ENCODE peak calls at places on chromosomes 12 and 14, in four cellular contexts. P, N, F and L are unnamed samples.

GRCh38 chr12:45273717-45274271 is 57.9 kb downstream of the ANO6 start:
- DNase-seq in P (no peak), N (peak; percentile 99), F (peak; percentile 97), L (peak; percentile 96)

GRCh38 chr14:78152246-78153068 is 17.7 kb upstream of the NRXN3 start:
- DNase-seq in P (peak; percentile 88), N (no peak), F (no peak), L (no peak)

GRCh38 chr12:30202521-30203259 is 418.9 kb upstream of the TMTC1 start:
- DNase-seq in P (no peak), N (no peak), F (no peak), L (no peak)

GRCh38 chr12:43057561-43057960 is 468.0 kb upstream of the PRICKLE1 start:
- DNase-seq in P (no peak), N (peak; percentile 11), F (no peak), L (no peak)

GRCh38 chr14:103543140-103543539 is 14.1 kb downstream of the TRMT61A start:
- DNase-seq in P (no peak), N (no peak), F (no peak), L (no peak)

GRCh38 chr14:67882973-67883372 is 63.4 kb downstream of the RAD51B start:
- DNase-seq in P (no peak), N (no peak), F (no peak), L (no peak)

GRCh38 chr14:66624319-66624937 is 116.5 kb downstream of the GPHN start:
- DNase-seq in P (peak; percentile 24), N (peak; percentile 72), F (peak; percentile 62), L (peak; percentile 53)

GRCh38 chr12:14836336-14837210 is 6.8 kb downstream of the ART4 start:
- DNase-seq in P (no peak), N (peak; percentile 93), F (peak; percentile 86), L (peak; percentile 84)

GRCh38 chr14:64220056-64220455 is 74.1 kb downstream of the ESR2 start:
- DNase-seq in P (no peak), N (no peak), F (no peak), L (no peak)

GRCh38 chr14:71169861-71170260 is 262.6 kb downstream of the PCNX1 start:
- DNase-seq in P (peak; percentile 49), N (no peak), F (no peak), L (no peak)

GRCh38 chr12:68158427-68158826 is 1.1 kb downstream of the IFNG start:
- DNase-seq in P (peak; percentile 15), N (peak; percentile 12), F (peak; percentile 22), L (no peak)

GRCh38 chr14:24634158-24634557 is at the start of gene GZMB:
- DNase-seq in P (no peak), N (no peak), F (no peak), L (no peak)

GRCh38 chr14:92074555-92074954 is 31.8 kb downstream of the ATXN3 start:
- DNase-seq in P (no peak), N (no peak), F (no peak), L (no peak)